ENCODE peak calls at places on chromosome 15, in eight cellular contexts. W is body of pancreas, I is esophagus squamous epithelium, H is upper lobe of left lung, C is breast epithelium, F is GM12892, J is transverse colon, X is GM12878. E is an unnamed sample.

GRCh38 chr15:66151809-66152208 is 101.7 kb downstream of the MEGF11 start:
- DNase-seq in X (no peak), J (peak), F (no peak), H (no peak), W (peak), I (no peak), C (no peak), E (no peak)

GRCh38 chr15:45401665-45402161 is 23.4 kb upstream of the GATM start:
- DNase-seq in C (no peak), X (no peak), J (peak), I (no peak), F (no peak), H (no peak), W (peak), E (peak)

GRCh38 chr15:51765751-51766150 is 14.4 kb downstream of the TMOD2 start:
- DNase-seq in W (no peak), F (no peak), H (no peak), J (no peak), C (no peak), X (no peak), I (no peak), E (no peak)

GRCh38 chr15:30059771-30060170 is 23.0 kb upstream of the GOLGA8J start:
- DNase-seq in X (no peak), W (no peak), J (no peak), I (no peak), F (no peak), C (no peak), H (no peak), E (no peak)

GRCh38 chr15:80580107-80580506 is 115.0 kb upstream of the ABHD17C start:
- DNase-seq in F (no peak), H (no peak), J (no peak), I (no peak), X (no peak), C (peak), W (no peak), E (no peak)

GRCh38 chr15:91866971-91867372 is 13.5 kb downstream of the SLCO3A1 start:
- DNase-seq in X (no peak), J (no peak), I (no peak), F (no peak), W (no peak), H (peak), C (no peak), E (no peak)

GRCh38 chr15:92655178-92655995 is at the start of gene FAM174B:
- DNase-seq in C (no peak), I (no peak), J (peak), W (peak), H (peak), X (no peak), F (peak), E (no peak)

GRCh38 chr15:62841269-62841628 is 201.3 kb upstream of the TPM1 start:
- DNase-seq in I (no peak), H (no peak), C (no peak), W (no peak), J (no peak), F (no peak), X (no peak), E (no peak)

GRCh38 chr15:39312984-39313383 is 267.9 kb upstream of the THBS1 start:
- DNase-seq in F (no peak), J (peak), X (no peak), C (no peak), W (no peak), H (no peak), I (no peak), E (no peak)

GRCh38 chr15:68982002-68982401 is 32.5 kb upstream of the NOX5 start:
- DNase-seq in W (no peak), F (no peak), I (no peak), C (no peak), J (no peak), X (no peak), H (no peak), E (no peak)

GRCh38 chr15:31455499-31455898 is 128.9 kb downstream of the KLF13 start:
- DNase-seq in W (no peak), C (no peak), F (no peak), H (no peak), X (no peak), I (no peak), J (no peak), E (no peak)

GRCh38 chr15:56794923-56795329 is 61.6 kb upstream of the ZNF280D start:
- DNase-seq in F (no peak), J (no peak), W (no peak), I (no peak), C (no peak), X (no peak), H (no peak), E (no peak)

GRCh38 chr15:99954361-99955180 is 221.3 kb upstream of the LYSMD4 start:
- DNase-seq in I (no peak), W (peak), X (no peak), F (no peak), H (no peak), C (no peak), J (no peak), E (no peak)

GRCh38 chr15:29352402-29352801 is 82.8 kb upstream of the NSMCE3 start:
- DNase-seq in X (no peak), F (no peak), H (no peak), C (no peak), W (no peak), J (no peak), I (no peak), E (no peak)

GRCh38 chr15:99440029-99440428 is 125.8 kb upstream of the MEF2A start:
- DNase-seq in H (no peak), X (no peak), I (no peak), C (no peak), J (no peak), F (no peak), W (no peak), E (no peak)

GRCh38 chr15:56978898-56979662 is 60.6 kb downstream of the TCF12 start:
- DNase-seq in C (no peak), W (no peak), H (no peak), I (no peak), F (no peak), J (no peak), X (no peak), E (no peak)

GRCh38 chr15:43792761-43793493 is 807 bp downstream of the SERF2 start:
- DNase-seq in J (peak), I (no peak), W (peak), X (no peak), C (no peak), F (peak), H (no peak), E (peak)

GRCh38 chr15:60362318-60363023 is 35.3 kb downstream of the ANXA2 start:
- DNase-seq in C (no peak), F (no peak), W (no peak), H (no peak), X (no peak), I (no peak), J (no peak), E (peak)

GRCh38 chr15:92014461-92015030 is 161.0 kb downstream of the SLCO3A1 start:
- DNase-seq in C (no peak), I (no peak), H (no peak), J (no peak), F (no peak), W (no peak), X (no peak), E (no peak)

GRCh38 chr15:35496585-35496984 is 49.4 kb downstream of the DPH6 start:
- DNase-seq in F (no peak), X (peak), I (no peak), W (no peak), C (no peak), H (no peak), J (no peak), E (no peak)

GRCh38 chr15:52013151-52013791 is 5.7 kb upstream of the MAPK6 start:
- DNase-seq in W (no peak), H (no peak), X (no peak), J (no peak), C (no peak), F (no peak), I (no peak), E (no peak)

GRCh38 chr15:99953886-99954285 is 220.6 kb upstream of the LYSMD4 start:
- DNase-seq in J (no peak), F (no peak), W (no peak), C (no peak), H (no peak), I (no peak), X (no peak), E (no peak)

GRCh38 chr15:60520825-60521368 is 42.0 kb upstream of the ICE2 start:
- DNase-seq in C (peak), J (peak), W (peak), X (no peak), F (peak), H (no peak), I (no peak), E (peak)

GRCh38 chr15:33084661-33085060 is 109.9 kb downstream of the FMN1 start:
- DNase-seq in I (no peak), H (no peak), J (no peak), F (no peak), W (no peak), C (no peak), X (no peak), E (no peak)

GRCh38 chr15:61049934-61050333 is 179.2 kb downstream of the RORA start:
- DNase-seq in X (peak), C (no peak), H (no peak), I (no peak), J (no peak), W (no peak), F (no peak), E (no peak)

GRCh38 chr15:98123297-98123696 is 162.8 kb downstream of the ARRDC4 start:
- DNase-seq in J (no peak), H (no peak), I (no peak), X (no peak), C (no peak), F (no peak), W (no peak), E (no peak)

DNA sequence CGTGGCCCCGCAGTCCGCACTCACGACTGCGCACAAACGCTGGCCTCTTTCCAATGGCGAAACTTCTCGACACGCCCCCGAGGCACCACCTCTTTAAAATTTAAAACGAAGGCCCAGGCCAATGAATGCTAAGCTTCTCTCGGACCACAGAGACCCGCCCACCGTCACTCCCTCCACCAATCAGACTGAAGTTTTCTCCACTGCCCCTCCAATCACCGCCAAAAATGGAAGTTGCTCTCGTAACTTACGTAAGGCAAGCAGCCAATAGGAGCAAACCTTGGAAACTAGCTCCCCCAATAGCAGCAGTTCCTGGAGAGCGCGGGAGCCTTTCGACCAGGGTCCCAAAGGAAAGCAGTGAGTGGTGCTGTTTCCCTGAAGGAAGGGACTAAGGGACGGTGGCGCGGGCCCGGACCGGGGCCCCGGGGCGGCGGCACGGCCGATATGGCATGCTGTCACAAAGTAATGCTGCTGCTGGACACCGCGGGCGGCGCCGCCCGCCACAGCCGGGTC is at the start of gene TICRR:
- DNase-seq in J (peak), F (peak), C (peak), H (peak), W (peak), X (peak), I (peak), E (peak)
- TF ChIP-seq POLR2A in J (no peak), F (peak), C (no peak), H (no peak), W (no peak), X (peak), I (no peak), E (peak)

DNA sequence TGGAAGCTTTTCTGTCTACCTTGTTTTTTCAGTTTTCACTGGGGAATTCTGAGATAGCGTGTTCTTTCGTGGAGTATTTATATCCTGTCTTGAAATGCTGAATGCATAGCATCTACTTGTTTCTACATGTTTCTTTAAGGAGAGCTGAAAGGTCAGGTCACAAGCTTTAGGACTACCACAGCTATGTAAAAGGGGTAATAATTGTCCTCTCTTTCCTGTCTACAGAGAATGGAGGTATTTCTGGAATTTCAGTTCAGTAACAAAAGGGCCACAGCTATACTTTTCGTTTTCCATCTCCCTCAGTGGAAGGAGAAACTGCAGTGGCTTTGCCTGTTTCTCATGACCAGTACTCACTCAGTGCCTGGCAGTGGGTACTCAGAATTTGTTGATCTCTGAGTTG is 4.7 kb downstream of the INAFM2 start:
- DNase-seq in X (no peak), C (no peak), F (no peak), W (no peak), J (no peak), I (no peak), H (no peak), E (no peak)
- TF ChIP-seq POLR2A in X (no peak), C (no peak), F (no peak), W (no peak), J (no peak), I (no peak), H (no peak), E (no peak)

DNA sequence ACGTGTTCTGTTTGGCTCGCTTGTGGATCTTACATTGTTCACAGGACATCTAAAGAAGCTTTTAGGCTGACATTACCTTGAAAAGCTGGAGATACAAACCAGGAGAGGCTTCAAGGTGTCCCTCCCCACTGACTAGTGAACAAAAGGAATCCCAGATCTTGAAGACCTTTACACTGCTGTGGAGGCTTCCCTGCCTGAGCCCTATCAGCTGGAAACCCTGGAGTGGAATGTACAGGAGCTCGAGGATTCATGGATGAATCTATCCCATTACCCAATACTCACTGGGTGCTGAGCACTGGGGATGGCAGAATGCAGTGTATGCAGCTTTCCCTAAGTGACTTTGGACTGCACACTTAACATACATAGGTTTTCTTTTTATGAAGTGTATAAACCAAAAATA is 82.3 kb upstream of the MFGE8 start:
- DNase-seq in W (no peak), F (no peak), X (no peak), I (no peak), H (no peak), J (no peak), C (no peak), E (no peak)
- TF ChIP-seq POLR2A in W (no peak), F (no peak), X (no peak), I (no peak), H (no peak), J (no peak), C (no peak), E (no peak)

GRCh38 chr15:70447511-70447910 is 315.8 kb downstream of the UACA start:
- DNase-seq in F (no peak), I (no peak), C (peak), W (no peak), J (no peak), X (no peak), H (no peak), E (no peak)
- TF ChIP-seq POLR2A in F (no peak), I (no peak), C (no peak), W (no peak), J (no peak), X (no peak), H (no peak), E (no peak)

GRCh38 chr15:67542462-67543347 is at the start of gene MAP2K5:
- DNase-seq in W (peak), I (peak), X (no peak), J (peak), H (peak), C (peak), F (peak), E (peak)
- TF ChIP-seq POLR2A in W (peak), I (peak), X (peak), J (peak), H (no peak), C (peak), F (peak), E (peak)

DNA sequence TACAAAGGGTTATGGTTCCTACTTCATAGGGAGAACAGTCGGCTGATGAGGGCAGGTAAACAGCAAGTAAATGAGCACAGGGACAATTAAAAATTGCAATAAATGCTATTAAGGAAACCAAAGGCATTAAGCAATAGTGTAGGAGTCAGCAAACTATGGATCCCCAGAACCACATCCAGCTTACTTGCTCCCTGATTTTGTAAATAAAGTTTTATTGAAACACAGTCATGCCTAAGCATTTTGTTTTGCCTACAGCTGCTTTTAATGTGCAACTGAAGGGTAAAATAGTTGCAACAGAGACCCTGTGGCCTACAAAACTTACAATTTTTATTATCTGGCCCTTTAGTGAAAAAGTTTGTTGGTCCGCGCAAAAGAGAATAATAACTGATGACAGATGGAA is 351.2 kb upstream of the NR2F2 start:
- DNase-seq in H (no peak), C (no peak), I (no peak), J (no peak), W (no peak), F (no peak), X (no peak), E (no peak)
- TF ChIP-seq POLR2A in H (no peak), C (no peak), I (no peak), J (no peak), W (no peak), F (no peak), X (no peak), E (no peak)

GRCh38 chr15:75843618-75844610 is 667 bp downstream of the UBE2Q2 start:
- DNase-seq in J (peak), X (no peak), W (peak), H (peak), C (peak), F (peak), I (no peak), E (peak)
- TF ChIP-seq POLR2A in J (peak), X (peak), W (peak), H (peak), C (peak), F (no peak), I (peak), E (peak)

GRCh38 chr15:82951472-82952155 is 906 bp downstream of the HOMER2 start:
- DNase-seq in F (no peak), C (no peak), I (no peak), H (no peak), J (no peak), X (no peak), W (peak), E (no peak)
- TF ChIP-seq POLR2A in F (no peak), C (no peak), I (no peak), H (no peak), J (no peak), X (no peak), W (peak), E (no peak)

DNA sequence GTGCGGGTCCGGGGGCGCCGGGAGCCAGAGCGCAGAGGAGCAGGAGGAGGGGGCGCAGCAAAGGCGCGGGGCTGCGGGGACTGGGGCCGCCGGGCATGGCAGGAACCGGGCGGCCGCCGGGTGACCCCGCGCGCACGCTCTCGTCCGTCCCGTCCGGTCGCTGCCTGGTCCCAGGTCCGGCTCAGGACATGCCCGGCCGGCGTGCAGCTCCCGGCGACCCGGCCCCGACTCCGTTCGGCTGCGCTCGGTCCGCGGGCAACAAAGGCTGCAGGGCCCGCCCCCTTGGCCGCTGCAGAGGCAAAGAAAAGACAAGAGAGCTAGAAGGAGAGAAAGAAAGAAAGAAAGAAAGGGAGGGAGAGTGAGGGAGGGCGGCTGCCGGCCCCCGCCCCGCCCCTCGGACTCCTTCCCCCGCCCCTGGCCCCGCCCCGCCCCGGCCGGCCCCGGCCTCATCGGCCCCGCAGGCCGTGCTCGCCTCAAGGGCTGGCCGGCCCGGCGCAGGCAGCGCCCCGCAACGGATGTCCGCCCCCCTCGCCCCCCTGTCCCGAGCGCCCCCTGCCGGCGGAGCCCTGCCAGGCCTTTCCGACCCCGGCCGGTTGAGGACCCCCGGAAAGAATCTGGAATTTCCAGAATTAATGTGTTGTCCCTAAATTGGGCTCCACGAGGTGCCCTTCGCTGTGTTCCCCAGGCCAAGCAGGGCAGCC is at the start of gene ADAMTS7:
- DNase-seq in J (peak), X (no peak), F (peak), H (peak), W (peak), I (no peak), C (no peak), E (peak)
- TF ChIP-seq POLR2A in J (no peak), X (no peak), F (no peak), H (no peak), W (no peak), I (no peak), C (no peak), E (no peak)